ENCODE peak calls at places on chromosomes 3 and 15, in five cellular contexts. G is heart left ventricle, K is HCT116, D is testis, X is IMR-90. N is an unnamed sample.

GRCh38 chr3:154142608-154143007 is 21.4 kb downstream of the ARHGEF26 start:
- DNase-seq in G (no peak), K (no peak), D (no peak), X (no peak), N (no peak)

GRCh38 chr15:70530503-70530902 is 232.9 kb downstream of the UACA start:
- DNase-seq in G (no peak), K (no peak), D (no peak), X (no peak), N (no peak)

GRCh38 chr15:68307131-68307928 is 29.8 kb downstream of the FEM1B start:
- DNase-seq in G (no peak), K (no peak), D (peak), X (no peak), N (no peak)

GRCh38 chr15:59278120-59278519 is 71.5 kb downstream of the LDHAL6B start:
- DNase-seq in G (no peak), K (no peak), D (no peak), X (no peak), N (no peak)

GRCh38 chr15:74892313-74892712 is 2.5 kb downstream of the MPI start:
- DNase-seq in G (peak), K (no peak), D (no peak), X (no peak), N (no peak)

GRCh38 chr3:147195896-147196295 is 210.4 kb downstream of the ZIC4 start:
- DNase-seq in G (no peak), K (no peak), D (no peak), X (peak), N (no peak)

GRCh38 chr3:13492048-13492447 is 11.9 kb downstream of the HDAC11 start:
- DNase-seq in G (peak), K (no peak), D (no peak), X (no peak), N (no peak)

GRCh38 chr3:101036213-101036618 is 43.0 kb upstream of the ABI3BP start:
- DNase-seq in G (no peak), K (peak), D (no peak), X (peak), N (no peak)

GRCh38 chr3:13053425-13053824 is 19.8 kb downstream of the IQSEC1 start:
- DNase-seq in G (no peak), K (no peak), D (no peak), X (no peak), N (peak)

GRCh38 chr3:52237659-52238172 is 1.2 kb downstream of the TWF2 start:
- DNase-seq in G (peak), K (peak), D (peak), X (peak), N (peak)

GRCh38 chr15:37096878-37097568 is 3.3 kb downstream of the MEIS2 start:
- DNase-seq in G (peak), K (no peak), D (no peak), X (peak), N (no peak)

GRCh38 chr3:146160233-146160963 is 586 bp downstream of the PLOD2 start:
- DNase-seq in G (peak), K (peak), D (peak), X (peak), N (no peak)

GRCh38 chr15:59388670-59389069 is 16.0 kb upstream of the MYO1E start:
- DNase-seq in G (no peak), K (no peak), D (no peak), X (peak), N (peak)

GRCh38 chr3:45765956-45766355 is 30.4 kb downstream of the SLC6A20 start:
- DNase-seq in G (no peak), K (no peak), D (no peak), X (no peak), N (no peak)

GRCh38 chr15:63473007-63473748 is 31.2 kb upstream of the USP3 start:
- DNase-seq in G (no peak), K (no peak), D (no peak), X (no peak), N (no peak)

GRCh38 chr3:99633887-99634558 is 4.4 kb upstream of the COL8A1 start:
- DNase-seq in G (no peak), K (no peak), D (no peak), X (no peak), N (no peak)

GRCh38 chr3:72794079-72794478 is 54.2 kb downstream of the SHQ1 start:
- DNase-seq in G (no peak), K (no peak), D (no peak), X (no peak), N (no peak)

GRCh38 chr3:94619643-94620042 is 556.8 kb downstream of the NSUN3 start:
- DNase-seq in G (no peak), K (no peak), D (no peak), X (no peak), N (no peak)

GRCh38 chr3:71309342-71309741 is 274.2 kb downstream of the FOXP1 start:
- DNase-seq in G (no peak), K (no peak), D (no peak), X (no peak), N (peak)

GRCh38 chr15:66655511-66655910 is 46.5 kb upstream of the SMAD6 start:
- DNase-seq in G (no peak), K (no peak), D (no peak), X (no peak), N (no peak)

GRCh38 chr15:38944551-38944950 is 379.9 kb upstream of the RASGRP1 start:
- DNase-seq in G (no peak), K (no peak), D (no peak), X (no peak), N (no peak)

GRCh38 chr3:40173291-40173710 is 136.2 kb upstream of the EIF1B start:
- DNase-seq in G (no peak), K (no peak), D (peak), X (no peak), N (no peak)

GRCh38 chr3:127458698-127459097 is 131.8 kb downstream of the TPRA1 start:
- DNase-seq in G (no peak), K (no peak), D (peak), X (no peak), N (peak)

GRCh38 chr3:31223278-31223677 is 309.4 kb upstream of the STT3B start:
- DNase-seq in G (no peak), K (no peak), D (no peak), X (no peak), N (peak)

GRCh38 chr3:58495101-58495500 is 3.2 kb downstream of the KCTD6 start:
- DNase-seq in G (no peak), K (no peak), D (no peak), X (peak), N (no peak)

GRCh38 chr3:32844914-32845313 is 27.1 kb downstream of the TRIM71 start:
- DNase-seq in G (no peak), K (no peak), D (no peak), X (no peak), N (no peak)

GRCh38 chr3:71303627-71304260 is 279.8 kb downstream of the FOXP1 start:
- DNase-seq in G (no peak), K (no peak), D (peak), X (no peak), N (no peak)

GRCh38 chr15:84582583-84583157 is 18.1 kb upstream of the ZSCAN2 start:
- DNase-seq in G (no peak), K (no peak), D (no peak), X (no peak), N (no peak)

GRCh38 chr3:177703788-177704187 is 506.5 kb upstream of the TBL1XR1 start:
- DNase-seq in G (no peak), K (no peak), D (no peak), X (peak), N (no peak)

GRCh38 chr3:99321261-99321660 is 317.1 kb upstream of the COL8A1 start:
- DNase-seq in G (no peak), K (no peak), D (no peak), X (no peak), N (no peak)

GRCh38 chr3:136262559-136262958 is 12.4 kb downstream of the PCCB start:
- DNase-seq in G (no peak), K (no peak), D (peak), X (no peak), N (no peak)

GRCh38 chr3:196108075-196108743 is 26.3 kb upstream of the TFRC start:
- DNase-seq in G (no peak), K (no peak), D (no peak), X (no peak), N (no peak)

GRCh38 chr3:47113669-47114365 is 50.1 kb downstream of the SETD2 start:
- DNase-seq in G (no peak), K (no peak), D (no peak), X (peak), N (peak)

GRCh38 chr15:100114526-100114925 is 227.2 kb downstream of the ADAMTS17 start:
- DNase-seq in G (peak), K (no peak), D (no peak), X (peak), N (no peak)

GRCh38 chr3:113746955-113747718 is at the start of gene ATP6V1A:
- DNase-seq in G (peak), K (no peak), D (peak), X (no peak), N (peak)

GRCh38 chr15:88878720-88879184 is 16.6 kb downstream of the HAPLN3 start:
- DNase-seq in G (peak), K (no peak), D (peak), X (peak), N (peak)

GRCh38 chr15:56832125-56832524 is 86.3 kb upstream of the TCF12 start:
- DNase-seq in G (peak), K (no peak), D (peak), X (no peak), N (no peak)

GRCh38 chr3:23807161-23808015 is 1.6 kb downstream of the UBE2E1 start:
- DNase-seq in G (no peak), K (no peak), D (peak), X (peak), N (peak)

GRCh38 chr3:18411541-18411940 is 13.6 kb downstream of the SATB1 start:
- DNase-seq in G (no peak), K (no peak), D (no peak), X (no peak), N (no peak)

GRCh38 chr15:90019611-90020010 is 18.5 kb downstream of the ZNF710 start:
- DNase-seq in G (no peak), K (no peak), D (no peak), X (no peak), N (no peak)

GRCh38 chr15:90013503-90013937 is 12.4 kb downstream of the ZNF710 start:
- DNase-seq in G (no peak), K (no peak), D (no peak), X (no peak), N (peak)

GRCh38 chr15:90018216-90018831 is 17.2 kb downstream of the ZNF710 start:
- DNase-seq in G (no peak), K (no peak), D (no peak), X (no peak), N (no peak)

GRCh38 chr15:90016721-90017120 is 15.6 kb downstream of the ZNF710 start:
- DNase-seq in G (no peak), K (no peak), D (no peak), X (no peak), N (no peak)

DNA sequence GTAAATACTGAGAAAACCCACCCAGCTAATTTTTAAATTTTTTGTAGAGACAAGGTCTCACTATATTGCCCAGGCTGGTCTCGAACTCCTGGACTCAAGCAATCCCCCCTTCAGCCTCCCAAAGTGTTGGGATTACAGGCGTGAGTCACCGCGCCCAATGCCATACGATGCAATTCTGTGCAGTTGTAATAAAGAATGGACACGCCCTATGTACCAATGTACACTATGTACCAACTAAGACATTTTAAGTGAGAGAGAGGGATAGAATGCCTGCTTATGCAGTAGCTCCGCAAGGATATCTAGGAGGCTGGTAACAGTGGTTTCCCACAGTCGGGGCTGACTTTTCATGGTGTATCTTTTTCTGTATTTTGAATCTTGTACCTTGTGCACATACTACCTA is 14.6 kb downstream of the ZNF710 start:
- DNase-seq in G (no peak), K (no peak), D (no peak), X (no peak), N (no peak)
- TF ChIP-seq POLR2A in G (no peak), K (no peak), D (no peak), X (no peak), N (no peak)

DNA sequence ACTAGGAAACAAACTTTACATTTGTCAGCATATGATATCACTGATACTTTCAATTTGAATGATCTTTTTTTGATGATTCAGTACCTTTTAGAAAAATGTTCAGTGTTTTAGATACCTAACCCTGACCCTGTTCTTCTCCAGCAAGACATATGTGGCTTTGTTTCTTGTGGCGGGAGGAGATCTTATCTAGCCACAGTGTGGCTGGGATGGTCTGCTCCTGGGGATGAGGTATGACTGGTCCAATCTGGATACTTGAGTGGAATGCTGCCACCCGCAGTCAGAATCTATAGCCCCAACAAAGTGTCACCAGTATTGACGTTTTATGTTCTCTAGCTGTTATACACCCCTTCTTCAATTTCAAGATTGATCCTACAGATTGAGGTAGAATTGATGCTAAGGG is 439.0 kb upstream of the GOLIM4 start:
- DNase-seq in G (no peak), K (no peak), D (no peak), X (no peak), N (no peak)
- TF ChIP-seq CTCF in G (no peak), K (no peak), D (no peak), X (no peak), N (no peak)

DNA sequence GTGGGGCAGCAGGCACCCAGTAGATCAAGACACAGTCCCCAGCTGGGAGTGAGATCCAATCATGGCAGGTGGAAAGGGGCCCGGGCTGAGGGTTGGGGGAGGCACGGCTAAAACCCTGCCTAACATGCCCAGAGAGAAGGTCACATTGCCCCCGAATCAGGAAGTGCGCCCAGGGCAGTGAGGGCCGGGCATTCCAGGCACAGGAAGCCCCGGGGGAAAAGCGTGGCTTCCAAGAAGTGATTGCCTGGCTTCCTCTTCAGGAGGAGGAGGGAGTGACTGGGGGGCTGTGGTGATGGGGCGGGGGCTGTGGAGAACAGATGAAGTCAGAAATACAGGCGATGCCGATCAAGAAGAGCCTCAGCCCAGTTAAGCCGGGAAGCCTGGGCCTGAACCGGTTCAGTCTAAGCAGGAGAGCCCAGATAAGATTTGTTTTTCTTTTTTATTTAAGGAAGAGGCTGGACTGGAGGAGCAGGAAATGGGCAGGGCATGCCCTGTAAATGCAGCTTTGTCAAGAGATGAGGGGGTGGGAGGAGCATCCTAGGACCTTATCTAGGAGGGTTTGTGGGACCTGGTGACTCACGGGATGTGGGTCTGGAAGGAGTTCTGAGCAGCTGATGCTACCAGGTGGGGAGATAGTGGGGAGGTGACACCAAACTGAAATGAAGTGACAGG is 83.9 kb downstream of the CHSY1 start:
- DNase-seq in G (peak), K (peak), D (peak), X (peak), N (peak)
- TF ChIP-seq POLR2A in G (no peak), K (no peak), D (no peak), X (no peak), N (no peak)

DNA sequence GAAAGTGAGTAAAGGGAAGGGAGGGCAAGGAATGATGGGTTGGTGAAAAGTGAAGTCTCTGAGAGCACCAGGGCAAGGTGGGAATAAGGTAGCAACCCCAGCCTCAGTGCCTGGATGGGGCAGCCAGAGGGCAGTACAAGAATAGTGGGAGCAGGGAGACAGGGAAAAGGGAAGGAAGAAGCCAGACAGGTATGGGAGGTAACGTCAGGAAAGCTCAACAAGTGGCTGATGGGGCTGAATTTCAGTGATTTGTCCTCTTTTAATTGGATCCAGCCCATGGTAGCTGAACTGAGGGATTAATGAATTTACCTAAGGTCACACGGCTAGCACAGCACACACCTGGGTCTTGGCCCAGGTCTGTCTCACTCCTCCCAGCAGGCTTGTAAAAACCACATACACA is 12.6 kb downstream of the RORA start:
- DNase-seq in G (no peak), K (no peak), D (no peak), X (no peak), N (no peak)
- TF ChIP-seq CTCF in G (no peak), K (no peak), D (no peak), X (no peak), N (no peak)

GRCh38 chr3:194468086-194468485 is 18.7 kb downstream of the ATP13A3 start:
- DNase-seq in G (no peak), K (no peak), D (no peak), X (peak), N (no peak)
- TF ChIP-seq POLR2A in G (no peak), K (no peak), D (no peak), X (no peak), N (no peak)

GRCh38 chr15:92304239-92304975 is 89.3 kb upstream of the ST8SIA2 start:
- DNase-seq in G (no peak), K (no peak), D (no peak), X (no peak), N (no peak)

GRCh38 chr15:92305342-92305741 is 88.3 kb upstream of the ST8SIA2 start:
- DNase-seq in G (no peak), K (no peak), D (no peak), X (no peak), N (no peak)

DNA sequence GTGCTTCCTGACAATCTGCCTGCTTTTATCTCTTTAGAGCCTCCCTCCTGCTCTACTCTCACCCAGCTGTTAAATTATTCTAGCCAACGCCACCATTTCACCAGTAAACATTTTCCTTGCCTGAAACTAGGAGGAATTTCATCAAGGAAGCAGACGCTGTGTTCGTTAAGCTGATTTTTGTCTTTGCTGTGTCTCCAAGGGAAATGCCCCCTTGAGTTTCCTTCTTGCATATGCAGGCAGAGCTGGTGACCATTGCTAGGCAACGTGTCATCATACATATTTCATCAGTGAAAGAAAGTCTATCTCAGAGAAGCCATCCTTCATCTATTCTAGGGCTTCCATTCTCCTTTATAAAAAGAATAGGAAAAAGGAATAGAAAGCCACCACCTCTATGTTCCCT is 87.0 kb upstream of the ST8SIA2 start:
- DNase-seq in G (no peak), K (peak), D (peak), X (no peak), N (peak)
- TF ChIP-seq CTCF in G (no peak), K (peak), D (peak), X (no peak), N (peak)

GRCh38 chr15:82046668-82047492 is 1.1 kb upstream of the MEX3B start:
- DNase-seq in G (peak), K (peak), D (peak), X (peak), N (peak)
- TF ChIP-seq POLR2A in G (no peak), K (no peak), D (no peak), X (peak), N (peak)